ENCODE peak calls at places on chromosomes 16 and 17, in five cellular contexts. P is WTC11, A is AG10803, X is K562, H is kidney epithelial cell. L is an unnamed sample.

GRCh38 chr16:16127469-16128116 is 95.7 kb downstream of the ABCC6 start:
- DNase-seq in P (peak), A (peak), X (peak), H (no peak), L (peak)

GRCh38 chr16:89863741-89864391 is 9.5 kb upstream of the TCF25 start:
- DNase-seq in P (no peak), A (peak), X (no peak), H (no peak), L (peak)

GRCh38 chr16:87323727-87324410 is 6.7 kb upstream of the C16orf95 start:
- DNase-seq in P (no peak), A (no peak), X (no peak), H (no peak), L (no peak)

GRCh38 chr17:71022758-71023157 is 853.4 kb downstream of the KCNJ2 start:
- DNase-seq in P (no peak), A (no peak), X (no peak), H (no peak), L (no peak)

GRCh38 chr16:24318670-24319069 is 62.5 kb downstream of the CACNG3 start:
- DNase-seq in P (peak), A (no peak), X (no peak), H (no peak), L (no peak)

GRCh38 chr17:7850970-7851437 is 3.9 kb upstream of the TMEM88 start:
- DNase-seq in P (no peak), A (no peak), X (no peak), H (no peak), L (no peak)

GRCh38 chr17:37650419-37651003 is 7.3 kb upstream of the DDX52 start:
- DNase-seq in P (peak), A (peak), X (peak), H (no peak), L (peak)

GRCh38 chr17:63934391-63935112 is 2.4 kb upstream of the CD79B start:
- DNase-seq in P (no peak), A (no peak), X (no peak), H (no peak), L (no peak)

GRCh38 chr17:7404737-7405412 is 978 bp upstream of the TMEM256 start:
- DNase-seq in P (peak), A (no peak), X (peak), H (no peak), L (no peak)

GRCh38 chr17:74529243-74529642 is 2.0 kb downstream of the CD300LB start:
- DNase-seq in P (no peak), A (no peak), X (no peak), H (no peak), L (no peak)

GRCh38 chr17:74211141-74211928 is 2.0 kb upstream of the TTYH2 start:
- DNase-seq in P (peak), A (no peak), X (no peak), H (no peak), L (no peak)

GRCh38 chr16:2211923-2212347 is 1.3 kb upstream of the BRICD5 start:
- DNase-seq in P (no peak), A (no peak), X (no peak), H (no peak), L (no peak)

GRCh38 chr16:2212362-2213324 is 2.0 kb upstream of the BRICD5 start:
- DNase-seq in P (no peak), A (no peak), X (no peak), H (no peak), L (no peak)

GRCh38 chr16:2216330-2216729 is 1.7 kb upstream of the PGP start:
- DNase-seq in P (no peak), A (no peak), X (no peak), H (no peak), L (no peak)

GRCh38 chr16:2214721-2214970 is at the start of gene PGP:
- DNase-seq in P (no peak), A (no peak), X (no peak), H (no peak), L (no peak)

GRCh38 chr16:2213817-2214720 is 571 bp downstream of the PGP start:
- DNase-seq in P (no peak), A (no peak), X (peak), H (no peak), L (no peak)
- TF ChIP-seq CTCF in P (no peak), A (peak), X (peak), H (no peak), L (no peak)

GRCh38 chr17:40304464-40304863 is 4.5 kb upstream of the RARA start:
- DNase-seq in P (no peak), A (peak), X (no peak), H (no peak), L (no peak)

GRCh38 chr17:40303009-40303657 is 5.8 kb upstream of the RARA start:
- DNase-seq in P (peak), A (peak), X (no peak), H (no peak), L (no peak)

GRCh38 chr17:40298726-40299125 is 10.3 kb upstream of the RARA start:
- DNase-seq in P (no peak), A (peak), X (no peak), H (no peak), L (no peak)

GRCh38 chr17:40303706-40304450 is 5.1 kb upstream of the RARA start:
- DNase-seq in P (no peak), A (peak), X (no peak), H (no peak), L (no peak)

DNA sequence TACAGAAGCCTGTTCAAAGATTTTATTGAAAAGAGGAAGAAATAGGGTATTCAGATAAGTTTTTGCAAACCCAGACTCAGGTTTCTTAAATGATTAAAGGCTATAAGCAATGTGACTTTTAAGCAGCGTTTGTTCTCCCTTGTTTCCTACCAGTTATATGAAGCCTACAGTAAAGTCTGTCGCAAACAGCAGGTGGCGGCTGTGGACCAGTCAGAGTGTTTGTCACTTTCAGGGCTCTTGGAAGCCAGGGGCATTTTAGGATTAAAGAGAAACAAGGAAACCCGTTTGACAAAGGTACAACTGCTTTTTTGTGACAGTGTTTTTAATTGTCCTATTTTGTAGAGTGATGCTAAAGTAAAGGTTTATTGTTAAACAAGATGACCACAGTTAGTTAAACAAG is 7.7 kb upstream of the RARA start:
- DNase-seq in P (no peak), A (no peak), X (no peak), H (no peak), L (no peak)
- TF ChIP-seq CTCF in P (no peak), A (no peak), X (peak), H (peak), L (no peak)

GRCh38 chr17:57567278-57567677 is 177.8 kb downstream of the CCDC182 start:
- DNase-seq in P (no peak), A (no peak), X (no peak), H (no peak), L (no peak)
- TF ChIP-seq CTCF in P (no peak), A (no peak), X (no peak), H (no peak), L (no peak)

GRCh38 chr17:39402279-39402889 is 958 bp upstream of the FBXL20 start:
- DNase-seq in P (peak), A (peak), X (peak), H (peak), L (peak)

GRCh38 chr17:39406951-39407350 is 5.5 kb upstream of the FBXL20 start:
- DNase-seq in P (no peak), A (no peak), X (no peak), H (no peak), L (no peak)

GRCh38 chr17:39402890-39403605 is 1.6 kb upstream of the FBXL20 start:
- DNase-seq in P (peak), A (no peak), X (no peak), H (no peak), L (no peak)

GRCh38 chr17:39401412-39402278 is at the start of gene FBXL20:
- DNase-seq in P (peak), A (peak), X (peak), H (peak), L (peak)

GRCh38 chr17:39404542-39405378 is 3.3 kb upstream of the FBXL20 start:
- DNase-seq in P (no peak), A (peak), X (peak), H (peak), L (no peak)
- TF ChIP-seq CTCF in P (no peak), A (no peak), X (no peak), H (no peak), L (no peak)

GRCh38 chr16:27268376-27269299 is at the start of gene NSMCE1:
- DNase-seq in P (peak), A (peak), X (peak), H (peak), L (peak)
- TF ChIP-seq CTCF in P (no peak), A (peak), X (no peak), H (peak), L (no peak)

DNA sequence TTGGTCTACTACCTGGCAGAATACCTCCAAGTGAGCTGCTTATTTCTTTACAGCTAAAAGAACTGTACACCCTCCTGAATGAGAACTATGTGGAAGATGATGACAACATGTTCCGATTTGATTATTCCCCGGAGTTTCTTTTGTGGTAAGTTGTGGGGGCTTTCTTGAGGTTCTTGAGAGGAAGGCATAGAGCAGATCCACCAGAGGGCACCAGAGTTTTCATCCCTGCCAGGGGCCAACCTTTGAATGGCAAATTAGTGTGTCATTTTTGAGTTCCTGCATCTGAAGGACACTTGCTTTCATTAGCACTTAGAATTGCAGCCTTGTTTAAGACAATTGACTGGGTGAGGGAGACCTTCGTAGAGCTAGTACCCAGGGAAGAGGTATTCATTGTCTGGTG is 35.0 kb downstream of the NMT1 start:
- DNase-seq in P (no peak), A (peak), X (no peak), H (no peak), L (no peak)
- TF ChIP-seq CTCF in P (no peak), A (peak), X (peak), H (peak), L (peak)

GRCh38 chr16:11259288-11259621 is 3.3 kb upstream of the SOCS1 start:
- DNase-seq in P (no peak), A (no peak), X (no peak), H (no peak), L (no peak)

GRCh38 chr16:11255737-11256656 is at the start of gene SOCS1:
- DNase-seq in P (peak), A (peak), X (peak), H (no peak), L (peak)

GRCh38 chr16:11258553-11259287 is 2.7 kb upstream of the SOCS1 start:
- DNase-seq in P (no peak), A (peak), X (no peak), H (no peak), L (peak)

GRCh38 chr16:11256657-11257130 is 690 bp upstream of the SOCS1 start:
- DNase-seq in P (peak), A (peak), X (peak), H (no peak), L (no peak)

GRCh38 chr16:11257131-11257938 is 1.3 kb upstream of the SOCS1 start:
- DNase-seq in P (peak), A (peak), X (peak), H (peak), L (peak)
- TF ChIP-seq CTCF in P (no peak), A (peak), X (peak), H (peak), L (peak)

GRCh38 chr17:75897076-75898019 is 597 bp upstream of the TRIM65 start:
- DNase-seq in P (peak), A (no peak), X (no peak), H (no peak), L (no peak)

GRCh38 chr17:75898791-75899190 is 2.0 kb upstream of the TRIM65 start:
- DNase-seq in P (no peak), A (no peak), X (no peak), H (no peak), L (no peak)

GRCh38 chr17:75898065-75898464 is 1.3 kb upstream of the TRIM65 start:
- DNase-seq in P (no peak), A (no peak), X (no peak), H (no peak), L (no peak)

GRCh38 chr17:75894049-75894742 is 2.6 kb downstream of the TRIM65 start:
- DNase-seq in P (no peak), A (no peak), X (no peak), H (no peak), L (no peak)

DNA sequence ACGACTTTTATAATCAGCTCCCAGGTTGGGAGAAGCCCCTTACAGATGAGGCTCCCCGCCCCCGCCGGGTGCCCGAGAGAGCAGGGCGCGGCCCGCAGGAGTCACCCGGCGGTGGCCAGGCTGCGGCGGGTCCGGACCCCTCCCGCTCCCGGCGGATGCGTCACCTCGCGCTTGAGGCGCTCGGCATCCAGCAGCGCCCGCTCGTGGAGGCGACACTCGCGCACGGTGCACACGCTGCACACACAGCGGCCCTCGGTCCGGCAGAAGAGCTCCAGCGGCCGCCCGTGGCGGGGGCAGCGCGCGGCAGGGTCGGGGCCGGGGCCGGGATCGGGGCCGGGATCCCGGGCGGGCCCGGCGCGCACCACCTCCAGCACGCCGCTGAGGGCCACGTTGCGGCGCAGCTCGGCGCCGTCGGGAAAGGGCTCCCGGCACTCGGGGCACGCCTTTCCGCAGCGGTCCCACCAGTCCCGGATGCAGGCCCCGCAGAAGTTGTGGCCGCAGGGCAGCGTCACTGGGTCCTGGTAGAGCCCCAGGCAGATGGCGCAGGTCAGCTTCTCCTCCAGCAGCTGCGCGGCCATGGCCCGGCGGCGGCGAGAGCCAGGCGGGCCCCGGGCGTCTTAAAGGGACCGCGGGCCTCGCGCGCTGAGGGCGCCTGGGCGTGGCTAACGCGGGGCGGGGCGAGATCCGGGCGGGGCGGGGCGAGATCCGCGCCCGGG is at the start of gene TRIM65:
- DNase-seq in P (peak), A (peak), X (peak), H (no peak), L (peak)
- TF ChIP-seq CTCF in P (no peak), A (peak), X (peak), H (no peak), L (peak)